ENCODE peak calls at places on chromosomes 11 and 22, in five cellular contexts. P is H7, O is SK-N-MC, M is lower leg skin, X is adrenal gland. F is an unnamed sample.

GRCh38 chr11:14125529-14125928 is 163.0 kb downstream of the SPON1 start:
- DNase-seq in P (no peak), O (no peak), M (no peak), X (no peak), F (no peak)

GRCh38 chr22:34669001-34669400 is 397.0 kb upstream of the ISX start:
- DNase-seq in P (no peak), O (no peak), M (no peak), X (no peak), F (no peak)

GRCh38 chr11:6431861-6432260 is 8.9 kb downstream of the HPX start:
- DNase-seq in P (no peak), O (no peak), M (no peak), X (no peak), F (no peak)

GRCh38 chr11:60183595-60184201 is 815 bp upstream of the MS4A6A start:
- DNase-seq in P (no peak), O (no peak), M (no peak), X (no peak), F (no peak)

GRCh38 chr11:134643519-134644042 is 231.5 kb upstream of the B3GAT1 start:
- DNase-seq in P (no peak), O (no peak), M (peak), X (no peak), F (no peak)

GRCh38 chr11:1858154-1858553 is 5.3 kb downstream of the LSP1 start:
- DNase-seq in P (no peak), O (no peak), M (no peak), X (no peak), F (no peak)

GRCh38 chr11:134893810-134894685 is 482.0 kb upstream of the B3GAT1 start:
- DNase-seq in P (no peak), O (no peak), M (no peak), X (no peak), F (no peak)

GRCh38 chr22:44992166-44992565 is 17.6 kb downstream of the PHF21B start:
- DNase-seq in P (no peak), O (no peak), M (no peak), X (no peak), F (no peak)

GRCh38 chr11:69883292-69884255 is 64.4 kb upstream of the FGF3 start:
- DNase-seq in P (no peak), O (no peak), M (no peak), X (no peak), F (no peak)

GRCh38 chr22:23715811-23716355 is 25.1 kb downstream of the RGL4 start:
- DNase-seq in P (no peak), O (no peak), M (no peak), X (no peak), F (no peak)
- H3K4me3 ChIP-seq in P (no peak), O (peak), M (no peak), X (peak), F (no peak)

DNA sequence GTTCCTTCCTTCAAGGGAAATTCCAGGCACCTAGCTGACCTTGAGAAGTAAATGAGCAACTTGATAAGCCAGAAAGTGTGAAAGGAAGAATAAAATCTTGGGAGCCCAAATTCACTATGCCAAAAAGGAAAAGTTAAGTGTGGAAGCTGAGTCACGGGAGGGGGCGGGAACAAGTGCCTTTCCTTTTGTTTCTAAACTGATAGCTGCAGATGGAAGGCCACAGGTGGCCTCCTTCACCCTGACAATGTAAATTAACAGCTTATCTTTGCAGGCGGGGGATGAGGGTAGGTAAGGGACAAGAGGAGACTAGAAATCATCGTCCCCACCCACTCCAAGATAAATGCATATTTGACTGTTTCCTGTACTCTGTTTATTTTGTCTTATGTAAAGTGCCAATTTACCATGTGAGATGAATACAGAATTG is 36.4 kb upstream of the TREH start:
- DNase-seq in P (peak), O (no peak), M (no peak), X (peak), F (no peak)
- H3K4me3 ChIP-seq in P (no peak), O (peak), M (no peak), X (no peak), F (no peak)

GRCh38 chr11:61871158-61871597 is 20.2 kb downstream of the FADS3 start:
- DNase-seq in P (peak), O (no peak), M (peak), X (peak), F (peak)
- H3K4me3 ChIP-seq in P (no peak), O (peak), M (no peak), X (no peak), F (no peak)

GRCh38 chr11:101063706-101064105 is 65.9 kb downstream of the PGR start:
- DNase-seq in P (no peak), O (no peak), M (no peak), X (no peak), F (no peak)

GRCh38 chr11:101061606-101062005 is 68.0 kb downstream of the PGR start:
- DNase-seq in P (no peak), O (no peak), M (no peak), X (no peak), F (no peak)
- H3K4me3 ChIP-seq in P (no peak), O (no peak), M (no peak), X (no peak), F (no peak)

GRCh38 chr11:10309163-10310093 is 4.6 kb downstream of the ADM start:
- DNase-seq in P (no peak), O (no peak), M (peak), X (peak), F (peak)
- H3K4me3 ChIP-seq in P (no peak), O (no peak), M (no peak), X (no peak), F (no peak)